ENCODE peak calls at places on chromosome 14, in eight cellular contexts. B is body of pancreas, P is aorta, I is ascending aorta, S is A673, C is adrenal gland, Q is fibroblast of lung, Y is thyroid gland. V is an unnamed sample. For H3K27me3, the result is how much of the 10 kb centered on the place peaks cover.

GRCh38 chr14:91419044-91419397 is 1.4 kb upstream of the CCDC88C start:
- DNase-seq in B (no peak), C (no peak), Y (no peak), I (no peak), P (no peak), Q (no peak), S (no peak), V (no peak)

GRCh38 chr14:100535287-100536131 is 51.7 kb downstream of the BEGAIN start:
- DNase-seq in B (no peak), Y (no peak), I (peak), C (peak), Q (no peak), P (peak), S (no peak), V (no peak)

GRCh38 chr14:24713404-24713803 is 79.4 kb upstream of the GZMB start:
- DNase-seq in I (no peak), B (no peak), C (no peak), S (no peak), Y (no peak), Q (no peak), P (no peak), V (no peak)

GRCh38 chr14:37697489-37698121 is 102.2 kb downstream of the TTC6 start:
- DNase-seq in B (no peak), Q (peak), S (no peak), I (no peak), C (no peak), Y (no peak), P (no peak), V (no peak)

GRCh38 chr14:73644531-73645247 is at the start of gene DNAL1:
- DNase-seq in P (peak), S (peak), Y (peak), B (peak), Q (peak), C (peak), I (peak), V (peak)

GRCh38 chr14:57478050-57478449 is 15.6 kb downstream of the CCDC198 start:
- DNase-seq in P (no peak), I (no peak), Y (peak), C (no peak), Q (no peak), S (no peak), B (no peak), V (no peak)

GRCh38 chr14:33938131-33938949 is 12.5 kb downstream of the EGLN3 start:
- DNase-seq in C (peak), P (peak), S (no peak), I (peak), Q (peak), B (peak), Y (peak), V (peak)

GRCh38 chr14:58078068-58078467 is 73.9 kb downstream of the ARMH4 start:
- DNase-seq in B (no peak), C (no peak), Q (peak), S (peak), Y (no peak), I (no peak), P (no peak), V (no peak)

GRCh38 chr14:55389330-55389729 is 22.3 kb downstream of the ATG14 start:
- DNase-seq in I (no peak), C (no peak), S (no peak), B (no peak), Q (peak), P (no peak), Y (no peak), V (no peak)

GRCh38 chr14:33655421-33655820 is 295.5 kb downstream of the EGLN3 start:
- DNase-seq in C (no peak), I (no peak), Q (no peak), B (no peak), P (no peak), Y (no peak), S (no peak), V (no peak)

GRCh38 chr14:106228541-106229158 is 702.3 kb downstream of the TMEM121 start:
- DNase-seq in C (no peak), B (no peak), P (no peak), I (no peak), Q (no peak), Y (no peak), S (no peak), V (no peak)

GRCh38 chr14:68376067-68376810 is 416.6 kb downstream of the ZFP36L1 start:
- DNase-seq in S (no peak), P (no peak), Q (peak), I (no peak), Y (peak), C (no peak), B (no peak), V (no peak)

GRCh38 chr14:104872469-104873341 is 7.6 kb downstream of the CEP170B start:
- DNase-seq in Y (peak), C (peak), I (peak), B (no peak), P (no peak), S (no peak), Q (peak), V (peak)
- H3K27me3 ChIP-seq in Y (under half), C (under half), I (under half), B (under half), P (under half), S (under half), Q (under half), V (under half)

GRCh38 chr14:95326987-95327386 is 7.3 kb upstream of the CLMN start:
- DNase-seq in B (no peak), I (no peak), Y (no peak), C (no peak), Q (no peak), S (no peak), P (no peak), V (no peak)
- H3K27me3 ChIP-seq in B (under half), I (under half), Y (under half), C (under half), Q (under half), S (under half), P (under half), V (under half)

GRCh38 chr14:98370352-98370751 is 901.6 kb downstream of the BCL11B start:
- DNase-seq in Y (peak), Q (no peak), C (no peak), B (no peak), I (no peak), S (no peak), P (no peak), V (no peak)

GRCh38 chr14:98369344-98369743 is 902.7 kb downstream of the BCL11B start:
- DNase-seq in B (no peak), Q (no peak), P (no peak), C (no peak), Y (no peak), I (no peak), S (no peak), V (no peak)

GRCh38 chr14:98368214-98368613 is 903.8 kb downstream of the BCL11B start:
- DNase-seq in S (no peak), Q (no peak), B (no peak), I (no peak), C (no peak), Y (no peak), P (no peak), V (no peak)

GRCh38 chr14:98371141-98371540 is 900.9 kb downstream of the BCL11B start:
- DNase-seq in Q (no peak), B (no peak), S (no peak), Y (no peak), C (no peak), P (no peak), I (no peak), V (no peak)

DNA sequence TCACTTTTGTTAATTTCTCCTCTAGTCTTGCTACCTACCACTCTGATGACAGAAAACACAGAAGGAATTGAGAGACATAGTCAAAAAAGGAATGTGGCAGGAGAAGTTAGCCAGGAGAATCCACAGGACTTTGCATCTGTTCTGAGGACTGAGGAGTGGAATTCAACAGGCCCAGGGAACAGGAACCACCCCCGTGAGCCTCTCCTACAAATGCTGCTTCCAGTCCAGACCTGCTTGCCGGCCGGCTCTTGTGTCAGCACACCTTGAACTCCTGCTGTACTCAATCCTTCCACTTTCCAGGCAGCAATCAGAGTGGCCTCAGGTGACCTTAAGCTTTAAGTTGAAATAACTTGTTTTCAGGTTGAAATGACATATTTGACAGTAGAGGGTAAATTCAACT is 903.1 kb downstream of the BCL11B start:
- DNase-seq in Q (no peak), P (no peak), I (no peak), C (no peak), Y (peak), S (no peak), B (no peak), V (no peak)
- H3K27me3 ChIP-seq in Q (under half), P (under half), I (under half), C (under half), Y (under half), S (under half), B (under half), V (under half)

DNA sequence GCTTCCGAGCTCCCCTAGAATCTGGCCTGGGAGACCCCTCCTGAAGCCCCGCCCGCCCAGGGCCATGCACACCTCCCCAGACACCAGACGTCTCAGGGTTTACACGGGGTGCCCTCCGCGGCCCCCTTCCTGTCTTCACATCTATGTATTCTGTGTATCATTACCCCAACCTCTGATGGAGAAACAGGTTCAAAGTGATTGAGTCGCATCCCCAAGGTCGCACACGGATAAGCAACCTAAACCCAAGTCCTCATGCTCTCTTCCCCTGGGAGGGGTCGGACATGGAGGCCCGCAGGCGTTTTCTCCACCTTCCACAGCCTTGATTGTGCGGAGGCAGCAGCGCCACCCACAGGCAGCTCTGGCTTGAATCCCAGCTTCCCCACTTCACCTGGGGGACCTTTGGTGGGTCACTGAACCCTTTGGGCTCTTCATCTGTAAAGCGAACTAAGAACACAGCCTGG is 237.3 kb downstream of the BCL11B start:
- DNase-seq in Q (no peak), P (no peak), S (no peak), C (no peak), Y (no peak), I (peak), B (no peak), V (no peak)
- H3K27me3 ChIP-seq in Q (under half), P (under half), S (under half), C (under half), Y (under half), I (under half), B (under half), V (under half)

DNA sequence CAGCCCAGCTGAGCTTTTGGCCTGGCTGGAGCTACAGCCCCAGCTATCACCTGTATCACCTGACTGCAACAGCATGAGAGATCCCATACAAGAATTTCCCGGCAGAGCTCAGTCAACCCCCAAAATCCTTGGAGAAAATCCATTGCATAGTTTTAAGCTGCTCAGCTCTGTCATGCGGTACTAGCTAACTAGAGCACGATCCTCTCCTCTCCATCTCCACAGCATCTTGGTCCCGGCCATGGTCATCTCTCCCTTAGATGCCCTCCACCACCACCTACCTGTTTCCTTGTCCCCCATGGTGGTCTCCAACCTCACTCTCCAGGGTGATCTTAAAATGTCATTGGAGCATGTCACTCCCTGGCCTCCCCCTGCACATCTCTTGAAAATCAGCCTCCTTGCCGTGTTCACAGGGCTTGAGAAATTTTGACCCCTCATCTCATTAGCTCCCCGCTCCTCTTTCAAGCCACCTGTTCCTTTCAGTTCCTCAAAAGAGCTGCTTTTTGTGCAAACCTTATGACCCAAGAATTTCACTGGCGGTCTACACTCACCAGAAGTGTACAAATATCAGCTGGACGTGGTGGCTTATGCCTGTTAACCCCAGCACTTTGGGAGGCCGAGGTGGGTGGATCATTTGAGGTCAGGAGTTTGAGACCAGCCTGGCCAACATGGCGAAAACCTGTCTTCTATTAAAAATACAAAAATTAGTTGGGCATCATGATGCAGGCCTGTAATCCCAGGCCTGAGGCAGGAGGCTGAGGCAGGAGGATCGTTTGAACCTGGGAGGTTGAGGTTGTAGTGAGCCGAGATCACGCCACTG is 8.1 kb upstream of the CLMN start:
- DNase-seq in P (no peak), S (no peak), C (no peak), B (no peak), I (no peak), Q (no peak), Y (no peak), V (no peak)
- H3K27me3 ChIP-seq in P (under half), S (under half), C (under half), B (under half), I (under half), Q (under half), Y (under half), V (under half)